ENCODE peak calls at places on chromosomes 4 and X, in nine cellular contexts. One of them, this sample, is unnamed.
A peak's percentile ranks its signal among the peaks of the same experiment; 100 is the strongest.

GRCh38 chrX:153412746-153413720 is 1.8 kb downstream of the ZFP92 start:
- DNase-seq in astrocyte: no peak
- DNase-seq in SJSA1: no peak
- DNase-seq in A549: peak; percentile 9
- DNase-seq in uterus: no peak
- DNase-seq in ovary: no peak
- DNase-seq in aorta: no peak
- DNase-seq in Karpas-422: no peak
- DNase-seq in transverse colon: no peak
- DNase-seq in this sample: no peak

GRCh38 chrX:22748093-22748999 is 251.4 kb upstream of the DDX53 start:
- DNase-seq in astrocyte: peak; percentile 8
- DNase-seq in SJSA1: peak; percentile 7
- DNase-seq in A549: peak; percentile 38
- DNase-seq in uterus: peak; percentile 40
- DNase-seq in ovary: peak; percentile 23
- DNase-seq in aorta: peak; percentile 50
- DNase-seq in Karpas-422: peak; percentile 80
- DNase-seq in transverse colon: peak; percentile 35
- DNase-seq in this sample: no peak

GRCh38 chr4:180028682-180029081 is 2214.5 kb upstream of the TENM3 start:
- DNase-seq in astrocyte: peak; percentile 29
- DNase-seq in SJSA1: no peak
- DNase-seq in A549: peak; percentile 53
- DNase-seq in uterus: no peak
- DNase-seq in ovary: no peak
- DNase-seq in aorta: no peak
- DNase-seq in Karpas-422: peak; percentile 56
- DNase-seq in transverse colon: peak; percentile 23
- DNase-seq in this sample: no peak

GRCh38 chrX:106874075-106874474 is 29.1 kb downstream of the RIPPLY1 start:
- DNase-seq in astrocyte: peak; percentile 14
- DNase-seq in SJSA1: peak; percentile 5
- DNase-seq in A549: peak; percentile 35
- DNase-seq in uterus: no peak
- DNase-seq in ovary: no peak
- DNase-seq in aorta: no peak
- DNase-seq in Karpas-422: peak; percentile 80
- DNase-seq in transverse colon: no peak
- DNase-seq in this sample: no peak

GRCh38 chrX:10629905-10630304 is 9.5 kb upstream of the MID1 start:
- DNase-seq in astrocyte: no peak
- DNase-seq in SJSA1: no peak
- DNase-seq in A549: no peak
- DNase-seq in uterus: no peak
- DNase-seq in ovary: no peak
- DNase-seq in aorta: no peak
- DNase-seq in Karpas-422: no peak
- DNase-seq in transverse colon: no peak
- DNase-seq in this sample: no peak

GRCh38 chrX:30023451-30023850 is 191.9 kb upstream of the MAGEB2 start:
- DNase-seq in astrocyte: peak; percentile 35
- DNase-seq in SJSA1: no peak
- DNase-seq in A549: no peak
- DNase-seq in uterus: no peak
- DNase-seq in ovary: no peak
- DNase-seq in aorta: no peak
- DNase-seq in Karpas-422: no peak
- DNase-seq in transverse colon: no peak
- DNase-seq in this sample: no peak

GRCh38 chrX:42524374-42524773 is 253.6 kb downstream of the PPP1R2C start:
- DNase-seq in astrocyte: peak; percentile 82
- DNase-seq in SJSA1: peak; percentile 43
- DNase-seq in A549: no peak
- DNase-seq in uterus: no peak
- DNase-seq in ovary: no peak
- DNase-seq in aorta: no peak
- DNase-seq in Karpas-422: no peak
- DNase-seq in transverse colon: no peak
- DNase-seq in this sample: no peak

GRCh38 chrX:93868289-93868985 is 194.4 kb downstream of the FAM133A start:
- DNase-seq in astrocyte: no peak
- DNase-seq in SJSA1: no peak
- DNase-seq in A549: no peak
- DNase-seq in uterus: no peak
- DNase-seq in ovary: no peak
- DNase-seq in aorta: no peak
- DNase-seq in Karpas-422: no peak
- DNase-seq in transverse colon: no peak
- DNase-seq in this sample: no peak

GRCh38 chr4:126264839-126265238 is 950.1 kb downstream of the FAT4 start:
- DNase-seq in astrocyte: peak; percentile 73
- DNase-seq in SJSA1: peak; percentile 13
- DNase-seq in A549: no peak
- DNase-seq in uterus: no peak
- DNase-seq in ovary: no peak
- DNase-seq in aorta: no peak
- DNase-seq in Karpas-422: no peak
- DNase-seq in transverse colon: no peak
- DNase-seq in this sample: no peak

GRCh38 chrX:21744721-21745120 is 13.2 kb downstream of the SMPX start:
- DNase-seq in astrocyte: no peak
- DNase-seq in SJSA1: no peak
- DNase-seq in A549: no peak
- DNase-seq in uterus: no peak
- DNase-seq in ovary: no peak
- DNase-seq in aorta: no peak
- DNase-seq in Karpas-422: no peak
- DNase-seq in transverse colon: no peak
- DNase-seq in this sample: no peak

GRCh38 chrX:44922980-44923379 is 50.0 kb downstream of the KDM6A start:
- DNase-seq in astrocyte: no peak
- DNase-seq in SJSA1: no peak
- DNase-seq in A549: no peak
- DNase-seq in uterus: no peak
- DNase-seq in ovary: no peak
- DNase-seq in aorta: no peak
- DNase-seq in Karpas-422: no peak
- DNase-seq in transverse colon: no peak
- DNase-seq in this sample: no peak
- H3K9me3 ChIP-seq in astrocyte: no peaks in the 10 kb centered on the region
- H3K9me3 ChIP-seq in SJSA1: no peaks in the 10 kb centered on the region
- H3K9me3 ChIP-seq in A549: no peaks in the 10 kb centered on the region
- H3K9me3 ChIP-seq in uterus: no peaks in the 10 kb centered on the region
- H3K9me3 ChIP-seq in ovary: no peaks in the 10 kb centered on the region
- H3K9me3 ChIP-seq in aorta: no peaks in the 10 kb centered on the region
- H3K9me3 ChIP-seq in Karpas-422: no peaks in the 10 kb centered on the region
- H3K9me3 ChIP-seq in transverse colon: no peaks in the 10 kb centered on the region
- H3K9me3 ChIP-seq in this sample: no peaks in the 10 kb centered on the region

GRCh38 chr4:86543080-86543479 is 51.0 kb upstream of the PTPN13 start:
- DNase-seq in astrocyte: no peak
- DNase-seq in SJSA1: no peak
- DNase-seq in A549: no peak
- DNase-seq in uterus: no peak
- DNase-seq in ovary: no peak
- DNase-seq in aorta: no peak
- DNase-seq in Karpas-422: no peak
- DNase-seq in transverse colon: no peak
- DNase-seq in this sample: no peak

GRCh38 chr4:86547140-86547539 is 47.0 kb upstream of the PTPN13 start:
- DNase-seq in astrocyte: no peak
- DNase-seq in SJSA1: no peak
- DNase-seq in A549: no peak
- DNase-seq in uterus: no peak
- DNase-seq in ovary: no peak
- DNase-seq in aorta: no peak
- DNase-seq in Karpas-422: no peak
- DNase-seq in transverse colon: no peak
- DNase-seq in this sample: no peak

GRCh38 chr4:86544313-86544966 is 49.7 kb upstream of the PTPN13 start:
- DNase-seq in astrocyte: no peak
- DNase-seq in SJSA1: no peak
- DNase-seq in A549: no peak
- DNase-seq in uterus: no peak
- DNase-seq in ovary: no peak
- DNase-seq in aorta: no peak
- DNase-seq in Karpas-422: no peak
- DNase-seq in transverse colon: no peak
- DNase-seq in this sample: peak; percentile 19

GRCh38 chr4:86542319-86543027 is 51.6 kb upstream of the PTPN13 start:
- DNase-seq in astrocyte: no peak
- DNase-seq in SJSA1: no peak
- DNase-seq in A549: no peak
- DNase-seq in uterus: no peak
- DNase-seq in ovary: no peak
- DNase-seq in aorta: no peak
- DNase-seq in Karpas-422: no peak
- DNase-seq in transverse colon: no peak
- DNase-seq in this sample: no peak

GRCh38 chr4:86543560-86544312 is 50.4 kb upstream of the PTPN13 start:
- DNase-seq in astrocyte: peak; percentile 89
- DNase-seq in SJSA1: peak; percentile 42
- DNase-seq in A549: no peak
- DNase-seq in uterus: no peak
- DNase-seq in ovary: no peak
- DNase-seq in aorta: no peak
- DNase-seq in Karpas-422: no peak
- DNase-seq in transverse colon: no peak
- DNase-seq in this sample: no peak
- H3K27ac ChIP-seq in astrocyte: no peak overlapping the region
- H3K27ac ChIP-seq in SJSA1: no peak overlapping the region
- H3K27ac ChIP-seq in A549: no peak overlapping the region
- H3K27ac ChIP-seq in uterus: no peak overlapping the region
- H3K27ac ChIP-seq in ovary: no peak overlapping the region
- H3K27ac ChIP-seq in aorta: no peak overlapping the region
- H3K27ac ChIP-seq in Karpas-422: no peak overlapping the region
- H3K27ac ChIP-seq in transverse colon: no peak overlapping the region
- H3K27ac ChIP-seq in this sample: no peak overlapping the region

GRCh38 chr4:78647272-78647671 is 95.7 kb downstream of the ANXA3 start:
- DNase-seq in astrocyte: no peak
- DNase-seq in SJSA1: no peak
- DNase-seq in A549: no peak
- DNase-seq in uterus: no peak
- DNase-seq in ovary: no peak
- DNase-seq in aorta: no peak
- DNase-seq in Karpas-422: no peak
- DNase-seq in transverse colon: no peak
- DNase-seq in this sample: no peak

GRCh38 chr4:78651250-78651860 is 99.8 kb downstream of the ANXA3 start:
- DNase-seq in astrocyte: no peak
- DNase-seq in SJSA1: no peak
- DNase-seq in A549: no peak
- DNase-seq in uterus: no peak
- DNase-seq in ovary: no peak
- DNase-seq in aorta: no peak
- DNase-seq in Karpas-422: no peak
- DNase-seq in transverse colon: no peak
- DNase-seq in this sample: no peak

GRCh38 chr4:78652282-78652876 is 100.8 kb downstream of the ANXA3 start:
- DNase-seq in astrocyte: peak; percentile 70
- DNase-seq in SJSA1: peak; percentile 66
- DNase-seq in A549: no peak
- DNase-seq in uterus: peak; percentile 23
- DNase-seq in ovary: no peak
- DNase-seq in aorta: no peak
- DNase-seq in Karpas-422: no peak
- DNase-seq in transverse colon: no peak
- DNase-seq in this sample: no peak

GRCh38 chr4:78648639-78649363 is 97.2 kb downstream of the ANXA3 start:
- DNase-seq in astrocyte: no peak
- DNase-seq in SJSA1: no peak
- DNase-seq in A549: no peak
- DNase-seq in uterus: no peak
- DNase-seq in ovary: no peak
- DNase-seq in aorta: no peak
- DNase-seq in Karpas-422: no peak
- DNase-seq in transverse colon: no peak
- DNase-seq in this sample: no peak

DNA sequence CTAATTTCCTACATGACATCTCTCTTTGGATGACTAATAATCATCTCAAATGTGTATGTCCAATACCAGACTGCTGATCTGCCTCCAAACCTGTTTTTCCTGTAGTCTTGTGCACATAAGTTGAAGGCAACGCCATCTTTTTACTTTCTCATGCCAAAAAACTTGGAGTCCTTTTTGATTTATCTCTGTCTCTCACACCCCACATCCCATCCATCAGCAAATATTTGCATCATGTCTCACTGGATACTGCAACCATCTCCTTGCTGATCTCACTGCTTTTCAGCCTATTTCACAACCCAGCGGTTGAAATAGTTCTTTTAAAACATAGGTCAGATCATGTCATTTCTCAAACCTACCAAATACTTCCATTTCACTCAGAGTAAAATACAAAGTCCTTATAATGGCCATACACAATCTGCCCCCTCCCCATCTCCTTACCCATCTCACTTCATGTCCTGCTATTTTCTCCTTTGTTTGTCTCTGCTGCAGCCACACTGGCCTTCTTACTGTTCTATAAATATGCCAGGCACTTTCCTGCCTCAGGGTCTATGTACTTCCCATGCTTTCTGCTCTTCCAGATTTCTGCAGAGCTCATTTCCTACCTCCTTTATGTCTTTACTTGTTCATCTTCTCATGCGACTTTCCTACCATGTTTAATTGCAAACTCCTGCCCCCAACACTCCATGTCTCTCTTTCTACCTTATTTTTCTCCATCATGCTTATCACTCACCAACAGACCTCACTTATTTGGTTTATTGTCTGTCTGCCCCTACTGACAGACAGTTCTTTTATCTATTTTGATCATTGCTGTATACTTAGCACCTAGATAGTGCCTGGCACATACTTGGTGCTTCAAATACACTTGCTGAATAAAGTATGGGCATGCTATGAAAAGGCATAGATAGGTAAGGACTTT is 98.8 kb downstream of the ANXA3 start:
- DNase-seq in astrocyte: peak; percentile 89
- DNase-seq in SJSA1: no peak
- DNase-seq in A549: peak; percentile 38
- DNase-seq in uterus: no peak
- DNase-seq in ovary: no peak
- DNase-seq in aorta: no peak
- DNase-seq in Karpas-422: no peak
- DNase-seq in transverse colon: no peak
- DNase-seq in this sample: no peak
- H3K4me1 ChIP-seq in astrocyte: peaks cover 21% of the 10 kb centered on the region
- H3K4me1 ChIP-seq in SJSA1: peaks cover 53% of the 10 kb centered on the region
- H3K4me1 ChIP-seq in A549: peaks cover 44% of the 10 kb centered on the region
- H3K4me1 ChIP-seq in uterus: no peaks in the 10 kb centered on the region
- H3K4me1 ChIP-seq in ovary: peaks cover 2% of the 10 kb centered on the region
- H3K4me1 ChIP-seq in aorta: peaks cover 1% of the 10 kb centered on the region
- H3K4me1 ChIP-seq in Karpas-422: no peaks in the 10 kb centered on the region
- H3K4me1 ChIP-seq in transverse colon: peaks cover 32% of the 10 kb centered on the region
- H3K4me1 ChIP-seq in this sample: no peaks in the 10 kb centered on the region

GRCh38 chrX:149312936-149313432 is 192.1 kb downstream of the IDS start:
- DNase-seq in astrocyte: peak; percentile 10
- DNase-seq in SJSA1: no peak
- DNase-seq in A549: no peak
- DNase-seq in uterus: no peak
- DNase-seq in ovary: no peak
- DNase-seq in aorta: no peak
- DNase-seq in Karpas-422: no peak
- DNase-seq in transverse colon: no peak
- DNase-seq in this sample: no peak

GRCh38 chrX:149314031-149314430 is 191.1 kb downstream of the IDS start:
- DNase-seq in astrocyte: peak; percentile 20
- DNase-seq in SJSA1: no peak
- DNase-seq in A549: no peak
- DNase-seq in uterus: no peak
- DNase-seq in ovary: no peak
- DNase-seq in aorta: no peak
- DNase-seq in Karpas-422: no peak
- DNase-seq in transverse colon: no peak
- DNase-seq in this sample: no peak

GRCh38 chrX:149312097-149312496 is 193.0 kb downstream of the IDS start:
- DNase-seq in astrocyte: no peak
- DNase-seq in SJSA1: no peak
- DNase-seq in A549: no peak
- DNase-seq in uterus: no peak
- DNase-seq in ovary: no peak
- DNase-seq in aorta: no peak
- DNase-seq in Karpas-422: no peak
- DNase-seq in transverse colon: no peak
- DNase-seq in this sample: no peak
- H3K9me3 ChIP-seq in astrocyte: no peaks in the 10 kb centered on the region
- H3K9me3 ChIP-seq in SJSA1: no peaks in the 10 kb centered on the region
- H3K9me3 ChIP-seq in A549: no peaks in the 10 kb centered on the region
- H3K9me3 ChIP-seq in uterus: no peaks in the 10 kb centered on the region
- H3K9me3 ChIP-seq in ovary: no peaks in the 10 kb centered on the region
- H3K9me3 ChIP-seq in aorta: no peaks in the 10 kb centered on the region
- H3K9me3 ChIP-seq in Karpas-422: no peaks in the 10 kb centered on the region
- H3K9me3 ChIP-seq in transverse colon: no peaks in the 10 kb centered on the region
- H3K9me3 ChIP-seq in this sample: no peaks in the 10 kb centered on the region

This sample was measured in CD8-positive, alpha-beta memory T cell.